ENCODE peak calls at places on chromosomes 3 and 15, in ten cellular contexts. Y is AG04450, R is PC-3, E is K562, A is SK-N-SH, J is astrocyte of the cerebellum, W is lung, U is kidney epithelial cell, N is sigmoid colon, Z is fibroblast of lung. X is an unnamed sample.

GRCh38 chr3:33779751-33780150 is 18.7 kb upstream of the PDCD6IP start:
- DNase-seq in Y (no peak), E (no peak), A (no peak), Z (no peak), W (no peak), R (no peak), U (no peak), N (no peak), J (no peak), X (no peak)

GRCh38 chr3:186732169-186732766 is 15.1 kb downstream of the KNG1 start:
- DNase-seq in N (no peak), Y (no peak), Z (no peak), U (no peak), A (no peak), E (no peak), W (no peak), R (no peak), J (no peak), X (no peak)

GRCh38 chr3:168342946-168343856 is 247.5 kb upstream of the GOLIM4 start:
- DNase-seq in A (no peak), Z (peak; percentile 9), R (peak; percentile 51), U (no peak), W (no peak), J (no peak), N (no peak), E (no peak), Y (no peak), X (no peak)

GRCh38 chr15:55343168-55343567 is 24.1 kb downstream of the PIGB start:
- DNase-seq in E (no peak), A (peak; percentile 74), Z (peak; percentile 28), W (no peak), Y (no peak), U (no peak), N (no peak), J (no peak), R (no peak), X (peak; percentile 70)

GRCh38 chr3:67384790-67385397 is 269.5 kb downstream of the SUCLG2 start:
- DNase-seq in Z (peak; percentile 40), W (no peak), E (peak; percentile 38), R (peak; percentile 52), N (no peak), Y (peak; percentile 13), U (no peak), J (peak; percentile 15), A (peak; percentile 42), X (peak; percentile 73)

GRCh38 chr3:35322070-35322469 is 317.3 kb upstream of the ARPP21 start:
- DNase-seq in W (no peak), E (no peak), Z (peak; percentile 6), J (no peak), N (no peak), U (peak; percentile 90), A (no peak), Y (no peak), R (peak; percentile 1), X (no peak)

GRCh38 chr3:69855436-69856162 is 116.3 kb downstream of the MITF start:
- DNase-seq in J (peak; percentile 23), N (no peak), R (peak; percentile 31), U (no peak), E (no peak), Z (peak; percentile 37), W (no peak), Y (no peak), A (peak; percentile 41), X (peak; percentile 35)

GRCh38 chr15:82680200-82681102 is 29.2 kb downstream of the AP3B2 start:
- DNase-seq in W (peak; percentile 73), J (no peak), Z (no peak), R (peak; percentile 78), A (peak; percentile 77), N (peak; percentile 50), U (no peak), Y (no peak), E (peak; percentile 98), X (peak; percentile 61)

GRCh38 chr15:39594764-39595620 is 14.1 kb downstream of the THBS1 start:
- DNase-seq in E (no peak), Z (peak; percentile 63), W (no peak), N (no peak), J (no peak), R (peak; percentile 51), Y (no peak), U (no peak), A (no peak), X (no peak)

GRCh38 chr3:167882057-167882667 is 146.6 kb downstream of the SERPINI1 start:
- DNase-seq in W (no peak), N (no peak), U (peak; percentile 4), A (peak; percentile 21), Y (peak; percentile 3), R (peak; percentile 73), J (peak; percentile 45), E (peak; percentile 35), Z (peak; percentile 51), X (no peak)

GRCh38 chr15:70643106-70643782 is 120.1 kb downstream of the UACA start:
- DNase-seq in R (no peak), U (no peak), Y (no peak), J (no peak), W (no peak), N (no peak), A (no peak), Z (no peak), E (no peak), X (no peak)

GRCh38 chr3:156812521-156813335 is 13.4 kb upstream of the LEKR1 start:
- DNase-seq in Y (no peak), J (no peak), R (peak; percentile 67), Z (peak; percentile 46), E (peak; percentile 42), A (no peak), N (no peak), U (no peak), W (no peak), X (no peak)

GRCh38 chr3:185713015-185713414 is 111.8 kb downstream of the IGF2BP2 start:
- DNase-seq in J (no peak), Y (no peak), U (no peak), E (no peak), R (no peak), W (no peak), N (no peak), Z (no peak), A (no peak), X (no peak)

GRCh38 chr3:134928392-134928791 is 133.3 kb downstream of the EPHB1 start:
- DNase-seq in N (peak; percentile 34), J (no peak), W (no peak), E (no peak), R (no peak), A (no peak), U (no peak), Z (no peak), Y (no peak), X (no peak)

GRCh38 chr3:149717391-149718056 is 34.8 kb downstream of the COMMD2 start:
- DNase-seq in A (peak; percentile 61), J (peak; percentile 70), N (peak; percentile 79), Y (peak; percentile 45), Z (peak; percentile 67), R (peak; percentile 88), W (peak; percentile 39), E (peak; percentile 30), U (peak; percentile 34), X (peak; percentile 49)

DNA sequence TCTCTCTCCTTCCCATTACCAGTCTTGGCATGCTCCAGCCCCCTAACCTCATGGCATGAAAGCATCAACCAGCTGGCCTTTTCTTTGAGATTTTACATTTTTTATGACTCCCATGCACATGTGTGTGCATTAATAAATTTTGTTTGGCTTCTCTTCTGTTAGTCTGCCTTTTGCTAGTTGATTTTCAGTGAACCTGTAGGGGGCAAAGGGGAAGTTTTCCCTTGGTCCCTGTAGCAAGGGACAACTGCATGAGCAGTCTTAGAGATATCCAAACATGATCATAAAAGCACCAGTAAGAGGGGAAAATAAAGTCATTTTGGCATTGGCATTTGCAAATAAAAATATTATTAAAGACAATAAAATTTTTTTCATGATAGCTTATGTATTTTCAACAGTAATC is 73.7 kb downstream of the OXSM start:
- DNase-seq in E (no peak), U (no peak), A (no peak), R (peak; percentile 21), Z (no peak), Y (no peak), W (no peak), J (no peak), N (no peak), X (no peak)
- TF ChIP-seq CTCF in E (no peak), U (peak; percentile 31), A (peak; percentile 25), R (peak; percentile 45), Z (peak; percentile 19), Y (peak; percentile 23), W (no peak), J (peak; percentile 29), N (no peak), X (peak; percentile 20)

GRCh38 chr15:50681467-50681866 is 5.1 kb downstream of the TRPM7 start:
- DNase-seq in Z (no peak), A (no peak), R (no peak), Y (no peak), U (no peak), W (no peak), J (no peak), N (no peak), E (no peak), X (no peak)
- H3K4me3 ChIP-seq in Z (no peak overlapping the region), A (no peak overlapping the region), R (no peak overlapping the region), Y (no peak overlapping the region), U (no peak overlapping the region), W (no peak overlapping the region), J (no peak overlapping the region), N (no peak overlapping the region), E (no peak overlapping the region), X (no peak overlapping the region)

DNA sequence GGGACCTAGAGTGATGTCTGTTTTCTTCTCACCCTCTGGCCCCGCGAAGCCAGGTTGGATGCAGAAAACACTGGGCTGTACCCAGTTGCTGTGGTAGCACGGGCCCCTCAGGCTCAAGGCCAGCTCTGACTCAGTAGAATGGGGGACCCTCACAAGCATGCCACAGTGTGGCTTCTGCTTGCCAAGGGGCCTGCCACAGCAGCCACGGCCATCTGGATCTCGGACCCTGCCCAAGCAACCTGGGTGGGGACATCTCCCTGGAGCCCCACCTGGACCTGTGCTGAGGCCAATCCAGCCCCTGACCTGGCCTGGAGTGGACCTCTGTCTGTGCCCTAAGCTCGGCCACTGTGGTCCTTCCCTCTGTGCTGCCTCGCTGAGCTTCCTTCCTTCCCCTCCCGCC is 59.0 kb downstream of the MGLL start:
- DNase-seq in N (no peak), J (no peak), Y (no peak), A (no peak), Z (no peak), U (no peak), E (no peak), R (no peak), W (no peak), X (no peak)
- TF ChIP-seq CTCF in N (no peak), J (no peak), Y (no peak), A (no peak), Z (no peak), U (no peak), E (no peak), R (no peak), W (no peak), X (no peak)

GRCh38 chr15:85402195-85402921 is 22.0 kb downstream of the AKAP13 start:
- DNase-seq in A (no peak), Z (peak; percentile 91), U (no peak), W (no peak), Y (peak; percentile 36), N (no peak), J (no peak), E (no peak), R (no peak), X (no peak)
- H3K4me3 ChIP-seq in A (no peak overlapping the region), Z (no peak overlapping the region), U (no peak overlapping the region), W (no peak overlapping the region), Y (no peak overlapping the region), N (no peak overlapping the region), J (no peak overlapping the region), E (no peak overlapping the region), R (no peak overlapping the region), X (no peak overlapping the region)